ENCODE peak calls at places on chromosomes 4 and X, in seven cellular contexts. Q is mucosa of descending colon; L is Karpas-422; T is aorta; Y is CD8-positive, alpha-beta memory T cell; C is fibroblast of lung; N is BE2C. S is an unnamed sample. For H3K36me3 and H3K4me1, the result is how much of the 10 kb centered on the place peaks cover.

GRCh38 chr4:125421547-125421946 is 106.8 kb downstream of the FAT4 start:
- DNase-seq in N (no peak), T (no peak), C (no peak), Y (no peak), L (no peak), Q (no peak), S (no peak)

GRCh38 chrX:115650916-115651315 is 89.9 kb downstream of the PLS3 start:
- DNase-seq in C (peak), N (peak), Q (no peak), L (peak), Y (no peak), T (no peak), S (peak)

GRCh38 chrX:118497180-118497814 is 1.7 kb downstream of the DOCK11 start:
- DNase-seq in N (no peak), Y (no peak), L (no peak), C (no peak), Q (no peak), T (no peak), S (no peak)

GRCh38 chrX:15594371-15594770 is 6.4 kb downstream of the ACE2 start:
- DNase-seq in Q (no peak), C (no peak), L (peak), Y (no peak), N (no peak), T (no peak), S (no peak)

GRCh38 chr4:88043001-88043400 is 35.6 kb downstream of the PKD2 start:
- DNase-seq in Y (no peak), L (no peak), C (no peak), T (no peak), Q (no peak), N (no peak), S (no peak)

GRCh38 chr4:150243932-150244331 is 165.7 kb downstream of the DCLK2 start:
- DNase-seq in N (no peak), C (no peak), L (no peak), T (no peak), Q (no peak), Y (no peak), S (no peak)

GRCh38 chr4:95637047-95637600 is 88.4 kb upstream of the UNC5C start:
- DNase-seq in Q (no peak), C (peak), N (peak), Y (no peak), T (no peak), L (no peak), S (no peak)

GRCh38 chr4:157076578-157076947 is 613 bp downstream of the GLRB start:
- DNase-seq in Q (no peak), C (no peak), T (no peak), N (no peak), Y (no peak), L (no peak), S (no peak)

GRCh38 chrX:25180242-25180641 is 164.5 kb upstream of the ARX start:
- DNase-seq in T (no peak), C (no peak), N (no peak), Y (no peak), L (no peak), Q (no peak), S (no peak)

GRCh38 chrX:39859991-39860861 is 237.5 kb downstream of the BCOR start:
- DNase-seq in Q (peak), C (peak), T (no peak), Y (peak), N (peak), L (peak), S (no peak)

GRCh38 chr4:7411896-7412585 is 22.7 kb downstream of the PSAPL1 start:
- DNase-seq in L (no peak), Q (no peak), Y (no peak), N (peak), C (no peak), T (peak), S (peak)

GRCh38 chr4:173182403-173182802 is 13.8 kb downstream of the GALNT7 start:
- DNase-seq in C (peak), N (no peak), Y (no peak), T (no peak), Q (no peak), L (no peak), S (no peak)

GRCh38 chr4:151099976-151100417 is 569 bp downstream of the RPS3A start:
- DNase-seq in N (no peak), Q (no peak), T (no peak), Y (no peak), L (peak), C (peak), S (no peak)

DNA sequence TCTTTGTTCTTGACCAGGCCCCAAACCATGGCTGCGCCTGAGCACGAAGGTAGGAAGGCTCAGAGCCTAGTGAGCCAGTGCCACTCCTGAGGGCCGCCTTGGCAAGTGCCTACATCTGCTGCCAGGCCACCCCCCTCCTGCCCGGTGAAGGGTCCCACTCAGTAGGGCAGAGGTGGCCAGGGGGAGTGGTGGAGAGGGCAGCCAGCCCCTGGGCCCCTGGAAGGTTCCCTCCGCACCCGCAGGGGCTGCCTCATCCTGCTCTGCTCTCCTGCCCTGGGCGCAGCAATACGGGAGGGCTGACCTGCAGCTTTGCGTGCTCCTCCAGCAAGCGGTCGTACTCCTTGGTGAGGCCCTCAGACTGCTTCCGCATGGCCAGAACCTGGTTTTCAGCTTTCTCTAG is 14.0 kb downstream of the SLC6A8 start:
- DNase-seq in N (no peak), Q (peak), C (no peak), T (peak), Y (no peak), L (no peak), S (no peak)
- H3K36me3 ChIP-seq in N (under half), Q (under half), C (under half), T (under half), Y (under half), L (under half), S (under half)

DNA sequence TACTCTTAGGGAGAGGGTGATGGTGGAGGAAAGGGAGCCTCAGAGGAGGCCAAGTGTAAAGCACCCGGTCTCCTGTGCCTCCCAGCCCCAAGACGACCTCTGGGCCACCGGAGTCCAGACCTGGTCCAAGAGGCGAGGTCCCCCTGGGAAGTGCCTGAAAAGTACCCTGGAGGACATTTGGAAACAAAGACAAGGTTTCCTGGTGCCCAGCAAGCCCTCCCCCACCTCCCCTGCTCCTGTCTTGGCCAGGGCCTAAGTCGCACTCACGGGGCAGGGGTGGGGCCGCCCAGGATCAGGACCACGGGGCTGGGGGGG is 532 bp upstream of the SH3BP2 start:
- DNase-seq in Q (no peak), N (no peak), L (no peak), Y (no peak), T (no peak), C (no peak), S (no peak)
- H3K4me1 ChIP-seq in Q (half or more), N (under half), L (under half), Y (under half), T (under half), C (under half), S (half or more)

DNA sequence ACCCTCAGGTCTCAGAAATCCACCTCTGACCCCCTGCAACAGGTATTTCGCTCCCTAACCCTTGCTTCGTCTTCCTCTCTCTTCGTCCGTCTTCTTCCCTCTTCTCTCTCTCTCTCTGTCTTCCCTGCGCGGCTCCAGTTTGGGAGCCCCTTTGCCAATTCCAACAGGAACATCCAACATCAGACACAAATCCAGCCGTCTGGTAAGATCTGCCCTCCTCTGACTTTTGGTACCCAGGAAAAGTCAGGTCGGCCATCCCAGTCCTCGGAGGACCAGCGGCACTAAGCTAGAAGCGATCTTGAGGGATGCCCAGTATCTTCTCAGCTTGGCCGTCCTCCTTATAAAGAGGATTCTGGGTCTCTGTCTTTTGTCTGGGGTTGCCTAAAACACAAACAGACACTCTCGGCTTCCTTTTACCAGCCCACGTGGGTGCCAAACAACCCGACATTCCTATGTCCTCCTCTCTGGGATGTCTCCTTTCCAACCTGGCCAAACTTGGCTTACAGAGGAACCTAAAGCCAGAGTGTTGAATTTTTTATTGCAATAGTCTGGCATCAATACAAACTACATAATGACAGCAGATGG is 7.7 kb downstream of the ASMTL start:
- DNase-seq in C (no peak), Y (no peak), L (no peak), T (peak), Q (no peak), N (no peak), S (peak)
- H3K36me3 ChIP-seq in C (under half), Y (under half), L (half or more), T (under half), Q (under half), N (under half), S (under half)

DNA sequence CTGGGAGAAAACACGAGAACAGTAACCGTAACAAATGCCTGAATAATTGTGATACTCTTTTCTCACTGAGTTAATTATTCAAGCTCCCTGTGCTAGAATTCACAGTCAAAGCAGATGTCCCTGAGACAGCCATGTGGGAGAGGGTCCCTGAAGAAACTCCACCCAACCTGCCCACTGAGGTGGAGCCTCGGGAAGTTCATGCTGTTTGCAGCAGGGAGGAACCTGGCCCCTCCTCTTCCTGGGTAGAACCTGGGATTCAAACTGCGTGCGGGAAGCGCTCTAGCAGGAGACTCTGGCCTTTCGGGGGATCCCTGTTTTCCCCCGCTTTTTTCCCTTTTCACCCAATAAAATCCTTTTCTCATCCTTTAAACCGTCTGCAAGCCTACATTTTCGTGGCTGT is 20.2 kb upstream of the RHOH start:
- DNase-seq in T (no peak), Y (no peak), C (no peak), L (no peak), N (no peak), Q (no peak), S (no peak)
- H3K4me1 ChIP-seq in T (under half), Y (under half), C (under half), L (under half), N (under half), Q (under half), S (under half)

S was measured in spleen.